ENCODE peak calls at places on chromosomes 7 and 10, in four cellular contexts. N is heart right ventricle, Y is aorta, D is NT2/D1. O is an unnamed sample.

GRCh38 chr10:58266826-58267712 is 625 bp downstream of the IPMK start:
- DNase-seq in N (peak; percentile 60), Y (peak; percentile 82), D (no peak), O (peak; percentile 64)

GRCh38 chr10:77863446-77863845 is 63.1 kb downstream of the DLG5 start:
- DNase-seq in N (no peak), Y (no peak), D (no peak), O (no peak)

GRCh38 chr10:132096223-132096622 is 30.5 kb downstream of the JAKMIP3 start:
- DNase-seq in N (no peak), Y (no peak), D (no peak), O (no peak)

GRCh38 chr10:76324283-76324682 is 892.9 kb downstream of the LRMDA start:
- DNase-seq in N (no peak), Y (peak; percentile 70), D (no peak), O (no peak)

GRCh38 chr10:102306006-102306405 is 60.7 kb downstream of the GBF1 start:
- DNase-seq in N (no peak), Y (no peak), D (no peak), O (no peak)

GRCh38 chr10:30434273-30435067 is 486 bp downstream of the MAP3K8 start:
- DNase-seq in N (peak; percentile 83), Y (peak; percentile 96), D (peak; percentile 27), O (peak; percentile 79)

GRCh38 chr10:8112230-8112915 is 57.9 kb downstream of the GATA3 start:
- DNase-seq in N (no peak), Y (no peak), D (no peak), O (no peak)

GRCh38 chr7:80686576-80686975 is 48.1 kb downstream of the CD36 start:
- DNase-seq in N (no peak), Y (no peak), D (no peak), O (no peak)

GRCh38 chr10:23435378-23435777 is 3.5 kb upstream of the OTUD1 start:
- DNase-seq in N (no peak), Y (no peak), D (no peak), O (no peak)

GRCh38 chr10:126060232-126060935 is 164.0 kb downstream of the FANK1 start:
- DNase-seq in N (peak; percentile 41), Y (peak; percentile 64), D (no peak), O (no peak)

GRCh38 chr7:47536705-47537611 is 45.0 kb downstream of the TNS3 start:
- DNase-seq in N (peak; percentile 36), Y (peak; percentile 84), D (no peak), O (no peak)

GRCh38 chr10:87734987-87735827 is 75.5 kb downstream of the PAPSS2 start:
- DNase-seq in N (peak; percentile 35), Y (no peak), D (peak; percentile 60), O (no peak)

GRCh38 chr10:89278034-89278535 is 23.8 kb upstream of the IFIT2 start:
- DNase-seq in N (peak; percentile 82), Y (no peak), D (no peak), O (peak; percentile 87)

GRCh38 chr10:117635851-117636250 is 93.3 kb downstream of the EMX2 start:
- DNase-seq in N (no peak), Y (no peak), D (no peak), O (no peak)

GRCh38 chr10:18216482-18216881 is 76.3 kb downstream of the CACNB2 start:
- DNase-seq in N (no peak), Y (no peak), D (no peak), O (no peak)

GRCh38 chr10:32795598-32796183 is 162.3 kb downstream of the ITGB1 start:
- DNase-seq in N (peak; percentile 13), Y (no peak), D (peak; percentile 6), O (no peak)

GRCh38 chr10:52779541-52780390 is 7.2 kb upstream of the MBL2 start:
- DNase-seq in N (peak; percentile 40), Y (no peak), D (peak; percentile 50), O (no peak)

GRCh38 chr7:92761391-92762098 is 74.8 kb downstream of the CDK6 start:
- DNase-seq in N (no peak), Y (no peak), D (no peak), O (no peak)

GRCh38 chr10:131650169-131650705 is 250.6 kb upstream of the PPP2R2D start:
- DNase-seq in N (no peak), Y (no peak), D (no peak), O (no peak)

GRCh38 chr7:17178562-17178961 is 119.9 kb upstream of the AHR start:
- DNase-seq in N (no peak), Y (no peak), D (no peak), O (no peak)

GRCh38 chr7:80232969-80233724 is 98.5 kb downstream of the GNAI1 start:
- DNase-seq in N (no peak), Y (no peak), D (no peak), O (no peak)

GRCh38 chr7:710161-710560 is 16.3 kb upstream of the DNAAF5 start:
- DNase-seq in N (no peak), Y (no peak), D (no peak), O (no peak)

GRCh38 chr7:142485617-142486226 is 227.9 kb upstream of the PRSS58 start:
- DNase-seq in N (no peak), Y (no peak), D (no peak), O (no peak)

GRCh38 chr7:117090820-117091219 is 137.5 kb downstream of the ST7 start:
- DNase-seq in N (no peak), Y (no peak), D (no peak), O (no peak)

GRCh38 chr10:51806079-51806835 is 106.9 kb upstream of the CSTF2T start:
- DNase-seq in N (no peak), Y (no peak), D (no peak), O (no peak)

GRCh38 chr10:5497948-5498730 is 1.2 kb downstream of the CALML5 start:
- DNase-seq in N (no peak), Y (no peak), D (no peak), O (no peak)

GRCh38 chr7:50389961-50390360 is 60.2 kb downstream of the FIGNL1 start:
- DNase-seq in N (no peak), Y (no peak), D (no peak), O (no peak)

GRCh38 chr7:39971924-39972323 is 21.9 kb downstream of the CDK13 start:
- DNase-seq in N (no peak), Y (no peak), D (no peak), O (no peak)

GRCh38 chr7:84049034-84049433 is 145.6 kb downstream of the SEMA3A start:
- DNase-seq in N (no peak), Y (no peak), D (no peak), O (no peak)

GRCh38 chr10:17263580-17263979 is 35.5 kb downstream of the VIM start:
- DNase-seq in N (no peak), Y (no peak), D (no peak), O (no peak)

GRCh38 chr10:133159611-133159949 is 439 bp upstream of the KNDC1 start:
- DNase-seq in N (no peak), Y (no peak), D (no peak), O (no peak)

GRCh38 chr7:79988642-79989041 is 146.0 kb upstream of the GNAI1 start:
- DNase-seq in N (no peak), Y (no peak), D (no peak), O (no peak)

GRCh38 chr7:102115181-102115580 is 171.5 kb upstream of the SH2B2 start:
- DNase-seq in N (no peak), Y (no peak), D (no peak), O (no peak)

GRCh38 chr10:45370202-45370955 is 3.6 kb upstream of the ALOX5 start:
- DNase-seq in N (no peak), Y (no peak), D (no peak), O (no peak)

GRCh38 chr7:149561072-149561471 is 63.5 kb upstream of the ZNF746 start:
- DNase-seq in N (no peak), Y (no peak), D (no peak), O (no peak)

O was measured in RWPE2.